ENCODE peak calls at places on chromosomes 2 and 18, in eight cellular contexts. V is glutamatergic neuron, W is fibroblast of pulmonary artery, S is cardiac fibroblast, F is lower lobe of right lung, X is fibroblast of lung, Z is AG09309, Y is GM23338. D is an unnamed sample.

GRCh38 chr2:218032336-218033171 is 29.8 kb upstream of the TNS1 start:
- DNase-seq in V (no peak), W (no peak), S (no peak), F (no peak), X (no peak), Z (no peak), Y (no peak), D (peak)

GRCh38 chr2:154130821-154131220 is 259.1 kb downstream of the GALNT13 start:
- DNase-seq in V (no peak), W (no peak), S (peak), F (no peak), X (no peak), Z (no peak), Y (no peak), D (no peak)

GRCh38 chr2:46847185-46847710 is 68.4 kb downstream of the MCFD2 start:
- DNase-seq in V (no peak), W (peak), S (peak), F (peak), X (peak), Z (peak), Y (no peak), D (no peak)

GRCh38 chr2:14661163-14661562 is 28.6 kb downstream of the LRATD1 start:
- DNase-seq in V (no peak), W (no peak), S (no peak), F (no peak), X (no peak), Z (no peak), Y (peak), D (no peak)

GRCh38 chr2:33488715-33489540 is 12.5 kb downstream of the RASGRP3 start:
- DNase-seq in V (no peak), W (no peak), S (no peak), F (no peak), X (no peak), Z (no peak), Y (no peak), D (peak)

GRCh38 chr18:69326094-69326493 is 74.6 kb upstream of the DOK6 start:
- DNase-seq in V (no peak), W (no peak), S (no peak), F (no peak), X (no peak), Z (no peak), Y (no peak), D (no peak)

GRCh38 chr2:218659988-218660358 is 490 bp downstream of the BCS1L start:
- DNase-seq in V (no peak), W (no peak), S (no peak), F (no peak), X (no peak), Z (no peak), Y (no peak), D (no peak)

GRCh38 chr2:27527182-27527581 is 30.5 kb downstream of the GCKR start:
- DNase-seq in V (no peak), W (peak), S (peak), F (no peak), X (peak), Z (no peak), Y (no peak), D (no peak)

GRCh38 chr2:4381049-4381448 is 677.7 kb downstream of the DCDC2C start:
- DNase-seq in V (no peak), W (no peak), S (no peak), F (no peak), X (no peak), Z (no peak), Y (peak), D (no peak)

GRCh38 chr2:195318440-195319111 is 338.4 kb upstream of the SLC39A10 start:
- DNase-seq in V (no peak), W (peak), S (peak), F (no peak), X (peak), Z (no peak), Y (peak), D (peak)

GRCh38 chr2:227862227-227862740 is 9.1 kb upstream of the DAW1 start:
- DNase-seq in V (no peak), W (peak), S (peak), F (no peak), X (peak), Z (no peak), Y (peak), D (peak)

GRCh38 chr2:62998949-62999348 is 51.7 kb upstream of the OTX1 start:
- DNase-seq in V (no peak), W (peak), S (peak), F (no peak), X (peak), Z (no peak), Y (no peak), D (no peak)

GRCh38 chr18:58256316-58257080 is 212.5 kb downstream of the NEDD4L start:
- DNase-seq in V (no peak), W (no peak), S (no peak), F (no peak), X (no peak), Z (no peak), Y (no peak), D (no peak)
- TF ChIP-seq CTCF in V (no peak), W (no peak), S (no peak), F (no peak), X (no peak), Z (no peak), Y (no peak), D (no peak)

DNA sequence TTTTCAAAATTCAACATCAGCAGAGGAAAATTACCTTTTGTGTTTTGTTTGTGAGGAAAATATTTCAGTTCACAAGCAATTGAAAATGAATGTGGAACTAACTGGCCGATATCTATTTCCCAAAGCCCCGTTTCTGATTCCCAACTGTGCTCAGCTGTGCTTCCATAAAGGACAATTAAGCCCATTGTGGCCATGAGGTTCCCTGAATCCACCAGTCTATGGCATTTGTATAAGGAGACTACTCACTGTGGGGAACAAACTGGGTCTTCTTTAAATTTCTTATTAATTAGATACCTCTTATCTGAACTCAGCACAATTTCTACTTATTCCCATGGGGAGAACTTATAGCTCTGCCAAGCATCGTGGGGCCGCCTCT is 31.4 kb upstream of the AGAP1 start:
- DNase-seq in V (no peak), W (no peak), S (no peak), F (no peak), X (no peak), Z (no peak), Y (no peak), D (no peak)
- TF ChIP-seq CTCF in V (no peak), W (no peak), S (no peak), F (no peak), X (no peak), Z (no peak), Y (no peak), D (no peak)

GRCh38 chr2:74529357-74530238 is at the start of the genes AUP1 and HTRA2:
- DNase-seq in V (peak), W (peak), S (peak), F (peak), X (peak), Z (peak), Y (peak), D (peak)
- TF ChIP-seq CTCF in V (no peak), W (no peak), S (no peak), F (no peak), X (no peak), Z (no peak), Y (no peak), D (no peak)

DNA sequence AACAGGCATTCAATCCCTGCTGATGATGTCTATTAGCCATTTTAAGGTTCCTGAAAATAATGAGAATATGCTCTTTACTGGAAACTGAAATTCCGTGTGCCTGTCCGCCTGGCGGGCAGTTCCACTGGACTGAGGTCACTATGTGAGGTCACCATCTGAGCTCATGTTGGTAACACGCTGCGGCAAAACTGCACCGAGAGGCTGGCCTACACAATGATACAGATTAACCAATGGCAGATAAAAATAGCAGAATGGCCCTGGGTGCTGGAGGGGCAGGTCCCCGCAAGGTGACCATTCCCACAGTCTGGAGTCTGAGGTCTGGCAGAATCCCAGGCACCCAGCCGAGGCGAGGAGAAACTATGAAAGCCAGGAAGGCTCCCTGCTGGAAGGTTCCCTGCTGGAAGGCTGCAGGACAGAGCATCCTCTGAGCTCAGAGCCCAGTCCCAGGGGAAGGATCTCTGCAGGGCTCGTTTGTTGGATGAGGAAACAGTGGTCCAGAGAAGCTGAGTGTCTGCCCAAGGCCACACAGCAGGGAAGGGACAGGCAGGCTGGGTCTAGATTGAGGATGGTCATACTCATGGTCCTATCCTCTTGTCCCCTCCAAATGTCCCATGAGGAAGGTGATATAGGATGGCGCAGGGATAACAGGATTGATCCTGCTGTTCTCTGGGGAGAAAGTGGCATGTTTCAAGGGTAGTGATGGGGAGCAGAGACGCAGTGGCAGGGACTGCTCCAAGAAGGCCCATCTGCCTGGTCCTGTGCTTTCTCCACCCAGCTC is 24.8 kb downstream of the HS1BP3 start:
- DNase-seq in V (peak), W (no peak), S (peak), F (peak), X (no peak), Z (no peak), Y (no peak), D (no peak)
- TF ChIP-seq CTCF in V (no peak), W (no peak), S (peak), F (peak), X (peak), Z (no peak), Y (no peak), D (no peak)

D was measured in GM10248.